ENCODE peak calls at places on chromosomes 1 and 21, in ten cellular contexts. V is breast epithelium, O is stomach, X is ovary, Y is A549, W is testis, Z is body of pancreas, J is heart left ventricle, B is uterus, G is tibial nerve. A is an unnamed sample. For H3K9me3, the result is how much of the 10 kb centered on the place peaks cover.

GRCh38 chr1:202088216-202088615 is 34.5 kb upstream of the GPR37L1 start:
- DNase-seq in V (no peak), O (no peak), G (no peak), X (no peak), Y (no peak), W (no peak), B (no peak), Z (no peak), J (no peak), A (peak)

GRCh38 chr1:17075470-17076255 is 21.8 kb upstream of the SDHB start:
- DNase-seq in J (no peak), X (no peak), Y (peak), B (no peak), V (no peak), G (no peak), O (no peak), W (no peak), Z (peak), A (no peak)

GRCh38 chr1:33169290-33170055 is 12.4 kb downstream of the TRIM62 start:
- DNase-seq in V (no peak), W (no peak), O (no peak), X (no peak), J (no peak), Y (no peak), G (no peak), Z (no peak), B (no peak), A (no peak)

GRCh38 chr1:228009828-228010775 is 3.3 kb downstream of the WNT3A start:
- DNase-seq in G (no peak), W (no peak), V (peak), Z (no peak), O (peak), B (peak), J (no peak), X (no peak), Y (no peak), A (no peak)

GRCh38 chr1:78303620-78304019 is 187.2 kb upstream of the PTGFR start:
- DNase-seq in O (no peak), G (peak), Z (peak), Y (peak), W (no peak), B (peak), X (no peak), J (peak), V (peak), A (peak)

GRCh38 chr1:227447531-227447990 is 115.8 kb upstream of the ZNF678 start:
- DNase-seq in V (no peak), G (no peak), W (peak), B (no peak), Z (peak), J (peak), O (no peak), Y (no peak), X (peak), A (no peak)

GRCh38 chr1:43565600-43566360 is 35.1 kb downstream of the PTPRF start:
- DNase-seq in V (no peak), W (peak), Y (no peak), J (peak), O (peak), X (peak), B (peak), Z (peak), G (no peak), A (peak)

GRCh38 chr1:229271448-229272120 is 673 bp downstream of the RAB4A start:
- DNase-seq in W (peak), Z (peak), B (no peak), J (no peak), Y (peak), O (peak), V (no peak), X (no peak), G (no peak), A (peak)

GRCh38 chr1:171801395-171801990 is 20.0 kb downstream of the METTL13 start:
- DNase-seq in X (no peak), B (no peak), G (peak), Y (peak), O (no peak), W (no peak), V (no peak), Z (peak), J (no peak), A (no peak)

GRCh38 chr1:206581571-206581981 is 30.7 kb downstream of the EIF2D start:
- DNase-seq in O (no peak), G (peak), J (no peak), W (peak), B (no peak), Z (peak), V (no peak), X (no peak), Y (no peak), A (peak)

GRCh38 chr1:66503841-66504470 is 30.0 kb upstream of the SGIP1 start:
- DNase-seq in Z (peak), Y (peak), X (no peak), J (no peak), W (peak), G (peak), B (peak), V (no peak), O (peak), A (peak)

GRCh38 chr21:34243562-34243961 is 120.2 kb upstream of the KCNE2 start:
- DNase-seq in Y (peak), V (no peak), G (no peak), W (peak), X (no peak), B (no peak), J (no peak), O (peak), Z (peak), A (peak)

GRCh38 chr1:30249446-30250337 is 473.7 kb downstream of the MATN1 start:
- DNase-seq in J (no peak), G (no peak), O (no peak), V (no peak), Z (no peak), W (no peak), B (no peak), X (no peak), Y (no peak), A (no peak)

GRCh38 chr1:19424651-19425570 is 60.4 kb downstream of the CAPZB start:
- DNase-seq in B (no peak), W (no peak), J (no peak), Z (no peak), O (no peak), X (no peak), Y (no peak), V (no peak), G (no peak), A (no peak)

GRCh38 chr1:19423130-19423529 is 62.2 kb downstream of the CAPZB start:
- DNase-seq in B (no peak), W (no peak), O (no peak), Z (no peak), V (no peak), Y (no peak), X (no peak), J (no peak), G (no peak), A (no peak)

GRCh38 chr1:19426294-19427086 is 58.8 kb downstream of the CAPZB start:
- DNase-seq in O (no peak), B (no peak), Y (no peak), V (no peak), W (peak), J (no peak), Z (no peak), X (no peak), G (no peak), A (no peak)

GRCh38 chr1:19427087-19427781 is 58.1 kb downstream of the CAPZB start:
- DNase-seq in G (no peak), Y (no peak), J (no peak), Z (no peak), X (peak), B (no peak), V (no peak), W (no peak), O (no peak), A (peak)

DNA sequence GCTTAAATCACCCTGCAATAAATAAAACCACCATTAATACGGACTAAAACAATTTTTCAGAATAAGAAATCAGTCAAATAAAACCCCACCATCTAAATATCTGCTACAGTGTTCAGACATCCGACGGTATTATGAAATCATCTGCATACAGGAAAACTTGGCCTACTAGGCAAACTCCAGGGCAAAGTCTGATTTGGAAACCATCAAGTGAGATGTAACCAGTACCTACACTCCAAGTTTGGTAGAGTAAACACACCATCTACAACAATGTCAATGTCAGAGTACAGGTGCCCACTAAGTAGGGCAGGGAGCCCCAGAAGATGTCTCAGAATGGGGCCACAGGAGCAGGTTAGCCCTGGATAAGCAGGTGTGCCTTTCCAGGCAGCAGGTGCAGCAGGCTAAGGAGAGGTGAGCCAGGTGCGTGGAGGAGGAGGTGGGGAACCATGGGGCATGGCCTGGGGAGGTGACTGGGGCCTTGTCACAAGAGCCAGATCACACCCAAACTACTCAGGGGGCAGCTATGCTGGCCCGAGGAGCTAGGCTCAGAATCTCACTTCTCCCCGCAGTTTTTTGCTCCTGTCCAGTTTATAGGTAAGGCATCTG is 59.6 kb downstream of the CAPZB start:
- DNase-seq in G (no peak), Z (no peak), X (no peak), W (no peak), J (no peak), V (no peak), O (no peak), Y (no peak), B (no peak), A (no peak)
- H3K27ac ChIP-seq in G (peak), Z (no peak), X (peak), W (peak), J (peak), V (peak), O (peak), Y (no peak), B (peak), A (peak)

DNA sequence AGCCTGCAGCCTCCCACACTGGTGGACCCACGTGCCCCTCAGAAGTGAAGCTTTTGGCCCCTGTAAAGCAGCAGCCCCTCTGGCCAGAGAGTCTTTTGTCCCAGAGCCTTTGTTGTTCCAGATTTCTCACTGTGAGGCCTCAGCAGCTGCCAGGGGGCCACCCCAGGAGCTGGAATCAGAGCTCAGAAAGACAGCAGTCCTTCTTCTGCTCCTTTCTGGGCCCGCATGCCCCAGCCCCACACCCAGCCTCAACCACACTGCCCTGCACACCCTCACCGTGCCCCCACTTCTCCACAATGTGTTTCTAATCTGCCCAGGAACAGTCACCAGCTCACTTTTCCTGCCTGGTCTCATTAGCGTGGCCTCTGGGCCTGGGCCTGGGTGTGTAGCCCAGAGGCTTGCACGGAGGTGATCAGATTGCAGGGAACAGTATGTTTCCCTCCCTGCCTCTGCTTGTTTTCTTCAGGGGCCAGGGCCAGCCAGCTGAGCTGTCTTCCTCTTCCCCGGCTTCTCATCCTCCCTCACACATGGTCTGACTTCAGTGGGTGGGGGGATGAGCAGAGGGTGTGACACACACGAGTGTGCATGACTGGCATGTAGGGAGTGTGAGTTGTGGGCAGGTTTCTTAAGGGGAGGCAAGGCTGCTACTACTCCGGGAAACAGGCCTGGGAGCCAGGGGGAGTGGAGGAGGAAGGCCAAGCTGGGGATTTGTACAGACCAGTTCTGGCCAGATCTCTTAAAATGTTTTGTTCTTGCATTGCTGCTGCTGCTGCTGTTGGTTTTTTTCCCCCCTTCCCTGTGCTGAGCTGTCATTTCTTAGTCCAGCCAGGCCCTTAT is 82.5 kb upstream of the ZNF648 start:
- DNase-seq in Y (no peak), J (peak), O (peak), G (peak), X (peak), W (peak), Z (peak), V (peak), B (peak), A (peak)
- TF ChIP-seq POLR2A in Y (no peak), J (no peak), O (no peak), G (peak), X (peak), W (no peak), Z (peak), V (peak), B (peak), A (peak)

DNA sequence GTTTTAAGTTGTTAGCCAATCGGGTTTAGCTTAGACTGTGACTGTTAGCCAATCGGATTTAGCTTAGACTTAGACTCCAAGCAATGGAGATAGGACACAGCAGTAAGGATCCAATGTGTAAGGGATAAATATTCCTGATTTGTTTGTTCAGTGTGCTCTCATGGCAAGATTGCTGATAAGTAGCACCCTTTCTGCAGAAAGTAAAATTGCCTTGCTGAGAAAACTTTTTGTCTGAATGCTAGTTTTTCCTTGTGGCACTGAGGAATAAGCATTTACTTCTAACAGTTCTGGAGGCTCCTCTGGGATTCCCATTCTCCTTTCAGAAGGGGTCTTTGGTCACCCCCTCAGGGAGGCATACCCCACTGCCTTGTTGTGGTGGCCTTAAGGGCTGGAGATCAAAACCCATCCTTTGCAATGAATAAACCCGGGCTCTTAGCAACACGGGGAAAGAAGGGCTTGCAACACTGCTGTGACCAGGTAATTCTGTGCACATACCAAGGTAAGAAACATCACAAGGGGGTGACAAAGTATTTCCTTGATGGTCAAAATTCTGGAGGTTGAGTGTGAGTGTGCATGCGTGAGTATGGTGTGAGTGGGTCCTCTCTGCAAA is 45.4 kb downstream of the SERINC2 start:
- DNase-seq in Z (no peak), O (no peak), X (no peak), W (no peak), V (no peak), G (no peak), B (no peak), J (no peak), Y (no peak), A (no peak)
- H3K9me3 ChIP-seq in Z (under half), O (under half), X (under half), W (under half), V (under half), G (under half), B (under half), J (under half), Y (half or more), A (under half)

DNA sequence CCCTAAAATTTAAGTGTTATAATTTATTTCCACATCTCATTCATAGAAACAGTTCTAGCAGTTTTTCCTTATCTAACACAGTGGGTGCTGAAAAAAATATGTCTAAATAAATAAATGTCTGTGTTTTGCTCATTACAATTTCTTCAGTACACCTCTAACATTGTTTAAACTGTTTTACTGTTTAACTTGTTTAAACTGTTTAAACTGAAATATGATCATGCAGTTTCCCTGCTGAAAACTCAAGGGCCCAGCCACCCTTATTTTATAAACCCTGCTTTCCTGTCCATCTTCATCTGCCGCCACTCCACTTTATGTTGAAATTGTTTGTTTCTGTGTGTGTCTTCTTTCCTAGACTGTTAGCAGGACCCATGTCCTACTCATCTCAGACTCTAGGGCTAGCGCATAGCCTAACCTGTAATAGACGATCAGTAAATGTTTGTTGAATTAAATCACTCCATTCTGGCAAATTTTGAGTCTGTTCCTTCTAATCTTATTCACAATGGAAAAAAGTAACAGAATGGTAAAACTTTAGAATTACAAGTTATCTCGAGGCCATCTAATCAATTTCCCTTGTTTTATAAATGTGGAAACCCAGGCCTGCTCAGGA is 9.4 kb upstream of the PIK3C2B start:
- DNase-seq in Z (no peak), V (no peak), W (no peak), G (no peak), B (no peak), Y (no peak), X (no peak), J (no peak), O (no peak), A (no peak)
- H3K27ac ChIP-seq in Z (peak), V (no peak), W (no peak), G (no peak), B (no peak), Y (peak), X (no peak), J (peak), O (peak), A (no peak)

GRCh38 chr1:149887456-149888159 is 11.8 kb upstream of the BOLA1 start:
- DNase-seq in V (peak), B (peak), Y (peak), J (peak), W (peak), X (peak), Z (peak), O (peak), G (peak), A (peak)
- TF ChIP-seq POLR2A in V (peak), B (no peak), Y (peak), J (peak), W (peak), X (peak), Z (peak), O (no peak), G (peak), A (peak)

GRCh38 chr1:49187054-49187453 is 410.4 kb upstream of the BEND5 start:
- DNase-seq in O (no peak), J (no peak), Z (no peak), G (no peak), V (no peak), X (no peak), Y (no peak), W (no peak), B (no peak), A (no peak)
- H3K9me3 ChIP-seq in O (under half), J (under half), Z (under half), G (under half), V (under half), X (under half), Y (under half), W (under half), B (under half), A (under half)

GRCh38 chr1:209215826-209216225 is 367.7 kb upstream of the CAMK1G start:
- DNase-seq in J (no peak), W (no peak), Z (no peak), X (no peak), V (no peak), G (no peak), O (no peak), Y (no peak), B (no peak), A (no peak)
- H3K27ac ChIP-seq in J (no peak), W (no peak), Z (no peak), X (no peak), V (no peak), G (no peak), O (no peak), Y (no peak), B (no peak), A (no peak)

GRCh38 chr1:234768569-234769283 is 158.7 kb upstream of the IRF2BP2 start:
- DNase-seq in B (no peak), O (no peak), Y (no peak), G (no peak), Z (no peak), W (no peak), V (no peak), X (no peak), J (no peak), A (peak)
- TF ChIP-seq POLR2A in B (no peak), O (no peak), Y (no peak), G (no peak), Z (no peak), W (no peak), V (no peak), X (no peak), J (no peak), A (no peak)

GRCh38 chr1:116751626-116752025 is 2.6 kb upstream of the CD2 start:
- DNase-seq in B (no peak), O (no peak), Z (no peak), X (no peak), W (no peak), G (no peak), V (no peak), Y (no peak), J (no peak), A (no peak)

GRCh38 chr1:116751149-116751548 is 3.1 kb upstream of the CD2 start:
- DNase-seq in Z (no peak), W (no peak), X (no peak), O (no peak), V (no peak), G (no peak), B (no peak), Y (no peak), J (no peak), A (no peak)

GRCh38 chr1:116743535-116743934 is 10.7 kb upstream of the CD2 start:
- DNase-seq in Z (no peak), Y (no peak), J (no peak), B (no peak), V (no peak), O (no peak), X (no peak), W (no peak), G (no peak), A (no peak)

DNA sequence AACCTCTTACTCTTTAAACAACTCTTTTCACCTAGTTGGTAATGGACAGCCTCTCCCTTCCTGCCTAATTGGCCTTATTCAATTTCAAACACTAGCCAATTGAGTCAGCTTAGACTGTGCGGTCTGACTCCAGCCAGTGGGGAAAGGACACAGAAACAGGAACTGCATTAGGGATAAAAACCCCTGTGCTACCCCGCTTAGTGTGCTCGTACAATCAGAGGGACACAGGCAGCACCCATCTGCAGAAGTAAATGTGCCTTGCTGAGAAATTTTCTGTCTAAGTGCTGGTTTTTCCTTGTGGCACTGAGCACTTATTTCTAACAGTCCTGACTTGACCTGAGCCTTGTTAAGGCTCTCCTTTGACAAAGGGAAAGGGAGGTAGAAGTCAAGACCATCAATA is 6.0 kb upstream of the CD2 start:
- DNase-seq in O (no peak), W (no peak), G (no peak), X (no peak), Z (no peak), J (no peak), B (no peak), V (no peak), Y (no peak), A (no peak)
- H3K9me3 ChIP-seq in O (under half), W (under half), G (under half), X (under half), Z (under half), J (under half), B (under half), V (under half), Y (under half), A (under half)

DNA sequence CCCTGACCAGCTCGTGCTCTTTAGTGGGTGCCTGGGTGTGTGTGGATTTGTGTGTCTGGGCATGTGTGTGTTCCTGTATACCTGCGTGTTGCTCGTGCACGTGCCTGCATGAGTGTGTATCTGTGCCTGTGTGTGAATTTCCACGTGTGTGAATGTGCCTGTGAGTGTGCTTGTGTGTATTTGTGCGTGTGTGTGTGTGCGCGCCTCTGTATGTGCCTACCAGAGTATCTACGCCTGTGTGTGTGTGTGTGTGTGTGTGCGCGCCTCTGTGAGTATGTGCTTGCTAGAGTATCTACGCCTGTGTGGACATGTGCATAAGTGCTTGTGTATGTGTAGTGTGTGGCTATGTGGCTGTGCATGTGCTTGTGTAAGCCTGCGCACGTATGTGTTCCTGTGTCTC is 691 bp upstream of the SELENBP1 start:
- DNase-seq in X (no peak), Z (no peak), G (no peak), W (no peak), Y (no peak), J (no peak), B (no peak), O (no peak), V (no peak), A (no peak)
- H3K27ac ChIP-seq in X (no peak), Z (no peak), G (no peak), W (no peak), Y (peak), J (no peak), B (peak), O (peak), V (peak), A (peak)

A was measured in transverse colon.